ENCODE peak calls at places on chromosome 4, in five cellular contexts. One of them, this sample, is unnamed.

GRCh38 chr4:99868126-99868596 is 26.1 kb downstream of the LAMTOR3 start:
- DNase-seq in HEK293T: no peak
- DNase-seq in T-cell: no peak
- DNase-seq in AG10803: peak
- DNase-seq in glomerular endothelial cell: no peak
- DNase-seq in this sample: no peak

GRCh38 chr4:24001945-24002640 is 112.2 kb upstream of the PPARGC1A start:
- DNase-seq in HEK293T: no peak
- DNase-seq in T-cell: no peak
- DNase-seq in AG10803: no peak
- DNase-seq in glomerular endothelial cell: no peak
- DNase-seq in this sample: no peak

GRCh38 chr4:107037188-107037587 is 1.1 kb upstream of the DKK2 start:
- DNase-seq in HEK293T: peak
- DNase-seq in T-cell: no peak
- DNase-seq in AG10803: peak
- DNase-seq in glomerular endothelial cell: no peak
- DNase-seq in this sample: peak

GRCh38 chr4:8435656-8436121 is 4.8 kb downstream of the ACOX3 start:
- DNase-seq in HEK293T: no peak
- DNase-seq in T-cell: peak
- DNase-seq in AG10803: no peak
- DNase-seq in glomerular endothelial cell: no peak
- DNase-seq in this sample: peak

GRCh38 chr4:5378002-5378401 is 326.7 kb downstream of the STK32B start:
- DNase-seq in HEK293T: peak
- DNase-seq in T-cell: no peak
- DNase-seq in AG10803: peak
- DNase-seq in glomerular endothelial cell: no peak
- DNase-seq in this sample: no peak

GRCh38 chr4:87078987-87079469 is 141.4 kb downstream of the KLHL8 start:
- DNase-seq in HEK293T: no peak
- DNase-seq in T-cell: no peak
- DNase-seq in AG10803: peak
- DNase-seq in glomerular endothelial cell: no peak
- DNase-seq in this sample: no peak

GRCh38 chr4:25001499-25001898 is 29.2 kb downstream of the LGI2 start:
- DNase-seq in HEK293T: no peak
- DNase-seq in T-cell: no peak
- DNase-seq in AG10803: no peak
- DNase-seq in glomerular endothelial cell: no peak
- DNase-seq in this sample: no peak

GRCh38 chr4:139171878-139172691 is 4.9 kb downstream of the ELF2 start:
- DNase-seq in HEK293T: no peak
- DNase-seq in T-cell: no peak
- DNase-seq in AG10803: peak
- DNase-seq in glomerular endothelial cell: no peak
- DNase-seq in this sample: no peak

GRCh38 chr4:159516556-159516955 is 413.7 kb downstream of the RAPGEF2 start:
- DNase-seq in HEK293T: no peak
- DNase-seq in T-cell: no peak
- DNase-seq in AG10803: no peak
- DNase-seq in glomerular endothelial cell: no peak
- DNase-seq in this sample: no peak

GRCh38 chr4:86159216-86159615 is 200.6 kb downstream of the MAPK10 start:
- DNase-seq in HEK293T: no peak
- DNase-seq in T-cell: no peak
- DNase-seq in AG10803: no peak
- DNase-seq in glomerular endothelial cell: no peak
- DNase-seq in this sample: no peak

GRCh38 chr4:8316911-8317351 is 47.4 kb downstream of the HTRA3 start:
- DNase-seq in HEK293T: no peak
- DNase-seq in T-cell: no peak
- DNase-seq in AG10803: no peak
- DNase-seq in glomerular endothelial cell: no peak
- DNase-seq in this sample: no peak

GRCh38 chr4:5718411-5718810 is 7.4 kb downstream of the EVC start:
- DNase-seq in HEK293T: no peak
- DNase-seq in T-cell: no peak
- DNase-seq in AG10803: no peak
- DNase-seq in glomerular endothelial cell: no peak
- DNase-seq in this sample: no peak

GRCh38 chr4:53267026-53267425 is 98.8 kb downstream of the SCFD2 start:
- DNase-seq in HEK293T: no peak
- DNase-seq in T-cell: no peak
- DNase-seq in AG10803: no peak
- DNase-seq in glomerular endothelial cell: no peak
- DNase-seq in this sample: no peak

GRCh38 chr4:100009490-100009889 is 59.4 kb upstream of the H2AZ1 start:
- DNase-seq in HEK293T: no peak
- DNase-seq in T-cell: no peak
- DNase-seq in AG10803: no peak
- DNase-seq in glomerular endothelial cell: no peak
- DNase-seq in this sample: no peak

GRCh38 chr4:54764501-54764900 is 106.7 kb downstream of the KIT start:
- DNase-seq in HEK293T: no peak
- DNase-seq in T-cell: no peak
- DNase-seq in AG10803: no peak
- DNase-seq in glomerular endothelial cell: no peak
- DNase-seq in this sample: no peak

GRCh38 chr4:107586321-107586720 is 133.7 kb downstream of the PAPSS1 start:
- DNase-seq in HEK293T: no peak
- DNase-seq in T-cell: no peak
- DNase-seq in AG10803: no peak
- DNase-seq in glomerular endothelial cell: no peak
- DNase-seq in this sample: no peak

This sample was measured in small intestine.